ENCODE peak calls at places on chromosomes 2 and 18, in seven cellular contexts. W, D, R, J, H, A and F are unnamed samples.

GRCh38 chr2:162732946-162733698 is 105.4 kb downstream of the KCNH7 start:
- DNase-seq in W (no peak), D (no peak), R (no peak), J (no peak), H (no peak), A (no peak), F (no peak)

GRCh38 chr2:152028182-152028862 is 70.5 kb downstream of the CACNB4 start:
- DNase-seq in W (no peak), D (no peak), R (no peak), J (no peak), H (no peak), A (no peak), F (no peak)

GRCh38 chr18:31738460-31739407 is 21.9 kb downstream of the SLC25A52 start:
- DNase-seq in W (no peak), D (no peak), R (peak; percentile 9), J (no peak), H (no peak), A (no peak), F (no peak)

GRCh38 chr2:46650556-46651001 is 171.2 kb downstream of the TMEM247 start:
- DNase-seq in W (peak; percentile 51), D (peak; percentile 50), R (peak; percentile 88), J (peak; percentile 79), H (peak; percentile 81), A (peak; percentile 81), F (peak; percentile 66)

GRCh38 chr2:100893753-100894530 is 74.0 kb downstream of the NPAS2 start:
- DNase-seq in W (no peak), D (no peak), R (peak; percentile 95), J (no peak), H (no peak), A (no peak), F (peak; percentile 59)

GRCh38 chr2:70957838-70958237 is 20.6 kb upstream of the ANKRD53 start:
- DNase-seq in W (no peak), D (no peak), R (no peak), J (no peak), H (no peak), A (no peak), F (no peak)

GRCh38 chr2:66438498-66439290 is 3.8 kb downstream of the MEIS1 start:
- DNase-seq in W (no peak), D (no peak), R (no peak), J (no peak), H (no peak), A (no peak), F (no peak)

GRCh38 chr2:241312082-241312481 is 3.4 kb downstream of the HDLBP start:
- DNase-seq in W (no peak), D (no peak), R (peak; percentile 33), J (no peak), H (no peak), A (no peak), F (no peak)

GRCh38 chr2:12715878-12716249 is 872 bp upstream of the TRIB2 start:
- DNase-seq in W (peak; percentile 72), D (peak; percentile 70), R (peak; percentile 86), J (peak; percentile 88), H (peak; percentile 82), A (peak; percentile 90), F (peak; percentile 68)

GRCh38 chr2:86625096-86625495 is 1.4 kb upstream of the RNF103 start:
- DNase-seq in W (no peak), D (no peak), R (no peak), J (no peak), H (no peak), A (no peak), F (no peak)

GRCh38 chr2:36594849-36595248 is 3.1 kb downstream of the FEZ2 start:
- DNase-seq in W (no peak), D (no peak), R (no peak), J (no peak), H (no peak), A (no peak), F (no peak)

GRCh38 chr2:240459401-240460242 is 24.2 kb downstream of the GPC1 start:
- DNase-seq in W (no peak), D (no peak), R (no peak), J (no peak), H (peak; percentile 0), A (peak; percentile 62), F (no peak)

GRCh38 chr2:178152033-178152432 is 39.8 kb downstream of the RBM45 start:
- DNase-seq in W (no peak), D (no peak), R (no peak), J (peak; percentile 8), H (no peak), A (no peak), F (no peak)

GRCh38 chr2:196170681-196171247 is 614 bp downstream of the STK17B start:
- DNase-seq in W (peak; percentile 31), D (no peak), R (peak; percentile 66), J (peak; percentile 29), H (peak; percentile 50), A (no peak), F (no peak)

GRCh38 chr2:224449212-224450147 is 47.6 kb upstream of the FAM124B start:
- DNase-seq in W (peak; percentile 47), D (no peak), R (peak; percentile 20), J (no peak), H (peak; percentile 32), A (no peak), F (peak; percentile 42)

GRCh38 chr2:46309052-46309953 is 12.1 kb downstream of the EPAS1 start:
- DNase-seq in W (no peak), D (no peak), R (no peak), J (no peak), H (no peak), A (no peak), F (no peak)

GRCh38 chr2:134739879-134740301 is 21.1 kb upstream of the TMEM163 start:
- DNase-seq in W (peak; percentile 63), D (no peak), R (peak; percentile 66), J (peak; percentile 9), H (no peak), A (no peak), F (peak; percentile 75)

GRCh38 chr2:198916548-198916947 is 541.2 kb downstream of the SATB2 start:
- DNase-seq in W (no peak), D (no peak), R (no peak), J (no peak), H (no peak), A (no peak), F (no peak)

GRCh38 chr18:388198-388597 is 112.3 kb downstream of the COLEC12 start:
- DNase-seq in W (no peak), D (no peak), R (no peak), J (no peak), H (no peak), A (no peak), F (no peak)

GRCh38 chr2:25204190-25204838 is 35.9 kb upstream of the POMC start:
- DNase-seq in W (peak; percentile 80), D (no peak), R (no peak), J (no peak), H (peak; percentile 29), A (no peak), F (peak; percentile 82)

GRCh38 chr2:19677215-19677777 is 224.5 kb downstream of the TTC32 start:
- DNase-seq in W (no peak), D (no peak), R (no peak), J (no peak), H (no peak), A (no peak), F (no peak)

GRCh38 chr2:26182887-26183630 is 10.2 kb downstream of the GAREM2 start:
- DNase-seq in W (peak; percentile 15), D (no peak), R (no peak), J (no peak), H (no peak), A (peak; percentile 34), F (no peak)

DNA sequence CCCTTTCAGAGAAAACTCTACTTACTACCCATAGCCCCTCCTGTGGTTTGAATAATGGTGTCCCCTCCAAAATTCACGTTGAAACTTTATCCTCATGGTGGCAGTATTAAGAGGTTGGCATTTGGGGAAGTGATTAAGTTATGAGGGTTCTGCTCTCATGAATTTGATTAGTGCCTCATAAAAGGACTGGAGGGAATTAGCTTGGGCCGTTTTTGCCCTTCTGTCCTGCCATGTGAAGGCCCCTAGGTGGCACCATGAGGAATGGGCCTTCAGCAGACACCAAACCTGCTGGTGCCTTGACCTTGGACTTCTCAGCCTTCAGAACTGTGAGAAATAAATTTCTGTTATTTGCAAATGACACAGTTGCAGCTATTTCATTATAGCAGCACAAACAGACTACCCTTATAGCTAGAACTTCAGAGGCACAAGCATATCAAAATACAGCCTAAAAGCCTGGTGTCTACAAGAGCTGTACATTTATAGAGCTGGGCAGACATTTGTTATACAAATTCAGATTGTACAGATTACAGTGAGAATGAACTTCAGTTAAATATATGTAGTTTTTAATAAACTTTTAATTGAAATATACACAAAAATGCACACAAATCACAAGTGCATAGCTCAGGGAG is 2.6 kb upstream of the PTPN2 start:
- DNase-seq in W (no peak), D (no peak), R (peak; percentile 72), J (no peak), H (peak; percentile 36), A (no peak), F (no peak)
- TF ChIP-seq CTCF in W (peak; percentile 40), D (peak; percentile 34), R (peak; percentile 69), J (peak; percentile 20), H (peak; percentile 45), A (no peak), F (peak; percentile 34)

DNA sequence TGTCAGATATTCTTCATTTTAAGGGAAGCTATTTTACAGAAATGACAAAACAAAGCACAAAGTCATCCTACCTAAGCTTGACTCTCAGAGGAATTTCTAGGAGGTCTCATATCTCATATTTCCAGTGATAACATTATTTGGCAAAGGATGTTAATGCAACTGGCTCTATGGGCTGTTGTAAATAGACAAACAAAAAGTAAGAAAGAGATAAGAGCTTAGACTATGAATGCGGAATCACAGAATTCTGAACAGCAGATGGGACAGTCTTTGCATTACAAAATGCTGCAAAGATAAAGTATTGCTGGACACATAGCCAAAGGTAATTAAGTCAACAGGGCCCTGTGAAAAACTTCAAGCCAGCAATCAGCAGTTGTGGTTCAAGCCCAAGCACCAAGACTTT is 23.9 kb downstream of the PIAS2 start:
- DNase-seq in W (no peak), D (no peak), R (no peak), J (no peak), H (no peak), A (no peak), F (no peak)
- TF ChIP-seq CTCF in W (no peak), D (no peak), R (no peak), J (no peak), H (no peak), A (no peak), F (no peak)

GRCh38 chr18:37314534-37314933 is 251.1 kb downstream of the CELF4 start:
- DNase-seq in W (no peak), D (no peak), R (no peak), J (no peak), H (no peak), A (no peak), F (no peak)
- TF ChIP-seq CTCF in W (peak; percentile 9), D (no peak), R (no peak), J (no peak), H (no peak), A (no peak), F (no peak)

GRCh38 chr2:239277401-239278085 is 123.3 kb downstream of the HDAC4 start:
- DNase-seq in W (no peak), D (no peak), R (no peak), J (no peak), H (peak; percentile 1), A (peak; percentile 65), F (no peak)

GRCh38 chr2:239275037-239275685 is 125.7 kb downstream of the HDAC4 start:
- DNase-seq in W (peak; percentile 62), D (no peak), R (peak; percentile 97), J (peak; percentile 61), H (peak; percentile 86), A (peak; percentile 87), F (peak; percentile 81)

GRCh38 chr2:239275871-239276812 is 124.7 kb downstream of the HDAC4 start:
- DNase-seq in W (no peak), D (no peak), R (peak; percentile 27), J (peak; percentile 48), H (peak; percentile 1), A (peak; percentile 92), F (no peak)

GRCh38 chr2:239278361-239278760 is 122.5 kb downstream of the HDAC4 start:
- DNase-seq in W (no peak), D (no peak), R (no peak), J (no peak), H (no peak), A (no peak), F (no peak)

GRCh38 chr2:239276813-239277193 is 124.0 kb downstream of the HDAC4 start:
- DNase-seq in W (no peak), D (no peak), R (peak; percentile 50), J (no peak), H (peak; percentile 3), A (no peak), F (no peak)
- TF ChIP-seq CTCF in W (no peak), D (peak; percentile 25), R (peak; percentile 20), J (no peak), H (no peak), A (no peak), F (no peak)